ENCODE peak calls at places on chromosomes 2 and 18, in eight cellular contexts. M is RWPE2, T is psoas muscle, F is OCI-LY7, W is right lobe of liver, D is spleen, N is H9, L is IMR-90. H is an unnamed sample.

GRCh38 chr2:112603731-112604130 is 19.3 kb downstream of the CHCHD5 start:
- DNase-seq in F (no peak), T (no peak), W (no peak), L (no peak), M (no peak), N (no peak), D (no peak), H (no peak)

GRCh38 chr2:21317131-21317530 is 193.4 kb downstream of the TDRD15 start:
- DNase-seq in T (peak), N (peak), F (peak), L (peak), D (no peak), M (no peak), W (no peak), H (no peak)

GRCh38 chr2:11069566-11070185 is 85.6 kb upstream of the SLC66A3 start:
- DNase-seq in M (no peak), D (no peak), T (no peak), L (no peak), N (no peak), W (no peak), F (no peak), H (no peak)

GRCh38 chr18:2406544-2406943 is 164.8 kb downstream of the METTL4 start:
- DNase-seq in T (no peak), N (no peak), F (no peak), L (peak), M (no peak), D (no peak), W (no peak), H (no peak)

GRCh38 chr2:135987441-135987840 is 2.0 kb upstream of the DARS1 start:
- DNase-seq in T (no peak), N (no peak), M (no peak), F (no peak), W (no peak), L (no peak), D (no peak), H (no peak)

GRCh38 chr2:26469092-26469710 is 8.7 kb downstream of the OTOF start:
- DNase-seq in W (peak), D (peak), T (peak), L (peak), F (peak), M (no peak), N (peak), H (no peak)

GRCh38 chr2:41580806-41581205 is 467.0 kb upstream of the PKDCC start:
- DNase-seq in W (no peak), T (no peak), N (no peak), F (no peak), L (no peak), M (no peak), D (no peak), H (no peak)

GRCh38 chr2:158619496-158619895 is 162.7 kb downstream of the PKP4 start:
- DNase-seq in W (no peak), F (no peak), M (no peak), T (no peak), N (no peak), D (no peak), L (peak), H (no peak)

GRCh38 chr2:11583203-11583752 is 49.4 kb downstream of the GREB1 start:
- DNase-seq in W (no peak), T (peak), D (no peak), N (no peak), F (no peak), M (no peak), L (peak), H (no peak)

GRCh38 chr18:70673834-70674233 is 385.0 kb downstream of the SOCS6 start:
- DNase-seq in W (no peak), L (no peak), N (no peak), M (no peak), F (no peak), D (no peak), T (no peak), H (no peak)

GRCh38 chr2:85560812-85561279 is 447 bp downstream of the GGCX start:
- DNase-seq in N (no peak), W (no peak), L (no peak), M (no peak), T (no peak), F (no peak), D (no peak), H (no peak)

GRCh38 chr2:241673797-241674725 is 12.6 kb downstream of the DTYMK start:
- DNase-seq in D (no peak), F (no peak), W (no peak), L (no peak), N (peak), M (no peak), T (no peak), H (no peak)

GRCh38 chr2:234577191-234577590 is 80.3 kb upstream of the ARL4C start:
- DNase-seq in T (no peak), M (no peak), F (no peak), W (no peak), L (no peak), D (no peak), N (no peak), H (no peak)

GRCh38 chr2:113760400-113760799 is 4.0 kb upstream of the SLC35F5 start:
- DNase-seq in N (no peak), W (no peak), F (no peak), D (no peak), L (peak), T (no peak), M (no peak), H (no peak)

GRCh38 chr2:235594041-235594440 is 100.2 kb downstream of the AGAP1 start:
- DNase-seq in D (no peak), N (no peak), T (no peak), M (no peak), L (peak), F (peak), W (no peak), H (no peak)

GRCh38 chr2:31136732-31137131 is 1.5 kb downstream of the GALNT14 start:
- DNase-seq in D (no peak), W (no peak), F (peak), N (no peak), L (no peak), M (no peak), T (no peak), H (no peak)

GRCh38 chr18:77000527-77000926 is 132.1 kb downstream of the MBP start:
- DNase-seq in F (peak), T (peak), N (peak), D (peak), L (peak), M (no peak), W (peak), H (no peak)

GRCh38 chr2:149735237-149735958 is 147.8 kb upstream of the MMADHC start:
- DNase-seq in T (no peak), M (no peak), D (no peak), W (no peak), F (no peak), L (peak), N (no peak), H (no peak)

GRCh38 chr2:106972782-106973181 is 86.8 kb upstream of the ST6GAL2 start:
- DNase-seq in D (no peak), M (no peak), T (no peak), F (no peak), W (no peak), N (no peak), L (no peak), H (no peak)

GRCh38 chr2:200393191-200393590 is 86.7 kb downstream of the SPATS2L start:
- DNase-seq in L (no peak), F (no peak), M (no peak), T (no peak), N (no peak), W (no peak), D (no peak), H (no peak)

GRCh38 chr18:68417826-68418225 is 297.1 kb downstream of the TMX3 start:
- DNase-seq in M (no peak), T (no peak), W (no peak), N (no peak), L (peak), D (no peak), F (no peak), H (no peak)

GRCh38 chr2:102245266-102246151 is 58.7 kb downstream of the IL1RL2 start:
- DNase-seq in N (peak), T (peak), L (peak), F (no peak), D (no peak), W (no peak), M (no peak), H (no peak)

GRCh38 chr18:50642439-50642838 is 82.6 kb downstream of the MAPK4 start:
- DNase-seq in T (no peak), F (no peak), N (no peak), W (no peak), L (no peak), D (no peak), M (no peak), H (no peak)

GRCh38 chr18:50647792-50648191 is 87.9 kb downstream of the MAPK4 start:
- DNase-seq in N (no peak), T (no peak), M (no peak), L (no peak), D (no peak), F (no peak), W (no peak), H (no peak)

GRCh38 chr18:50647237-50647636 is 87.3 kb downstream of the MAPK4 start:
- DNase-seq in F (no peak), T (no peak), D (no peak), L (no peak), W (no peak), N (no peak), M (no peak), H (no peak)

GRCh38 chr18:50644146-50644545 is 84.3 kb downstream of the MAPK4 start:
- DNase-seq in M (no peak), N (no peak), L (no peak), D (no peak), T (no peak), F (no peak), W (no peak), H (no peak)

DNA sequence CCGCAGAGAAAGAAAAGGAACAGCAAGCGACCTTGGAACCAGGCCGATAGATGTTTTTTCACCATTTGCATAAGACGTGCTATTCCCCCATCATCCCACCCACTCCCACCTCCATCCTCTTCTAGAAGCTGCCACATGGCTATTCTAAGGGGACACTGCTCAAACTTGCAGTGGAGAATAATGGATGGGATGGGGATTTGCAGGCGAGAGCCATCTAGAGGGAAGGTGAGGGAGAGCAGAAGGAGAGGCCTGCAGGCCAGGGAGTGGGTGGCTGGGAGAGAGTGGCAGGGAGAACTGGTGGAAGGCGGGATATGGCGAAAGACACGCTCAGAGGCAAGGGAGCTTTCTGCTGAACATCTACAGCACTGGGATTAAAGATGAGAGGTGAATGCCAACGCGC is 84.9 kb downstream of the MAPK4 start:
- DNase-seq in N (peak), W (no peak), M (no peak), T (no peak), L (no peak), F (no peak), D (no peak), H (no peak)
- TF ChIP-seq CTCF in N (peak), W (peak), M (peak), T (no peak), L (no peak), F (peak), D (no peak), H (no peak)

GRCh38 chr2:9207641-9208301 is 1.2 kb downstream of the ASAP2 start:
- DNase-seq in D (peak), F (no peak), M (no peak), T (no peak), L (no peak), W (no peak), N (peak), H (peak)

GRCh38 chr2:9212010-9212638 is 5.5 kb downstream of the ASAP2 start:
- DNase-seq in T (no peak), W (no peak), L (no peak), F (no peak), N (no peak), D (peak), M (no peak), H (no peak)

GRCh38 chr2:9211496-9211895 is 4.9 kb downstream of the ASAP2 start:
- DNase-seq in M (no peak), W (no peak), T (no peak), F (no peak), N (no peak), L (no peak), D (peak), H (peak)

GRCh38 chr2:9212661-9213411 is 6.2 kb downstream of the ASAP2 start:
- DNase-seq in T (no peak), W (no peak), N (no peak), L (no peak), M (no peak), D (peak), F (no peak), H (no peak)

GRCh38 chr2:9210030-9210429 is 3.4 kb downstream of the ASAP2 start:
- DNase-seq in L (no peak), D (no peak), M (no peak), N (no peak), W (no peak), F (no peak), T (no peak), H (peak)
- H3K27ac ChIP-seq in L (no peak), D (no peak), M (peak), N (no peak), W (no peak), F (no peak), T (no peak), H (peak)

GRCh38 chr2:96549967-96550786 is 13.6 kb downstream of the ARID5A start:
- DNase-seq in L (no peak), D (peak), N (peak), M (no peak), F (peak), T (peak), W (peak), H (no peak)
- TF ChIP-seq CTCF in L (peak), D (no peak), N (peak), M (peak), F (peak), T (peak), W (peak), H (peak)

GRCh38 chr2:23594079-23594494 is 209.1 kb downstream of the KLHL29 start:
- DNase-seq in M (peak), L (no peak), F (no peak), D (peak), N (no peak), W (no peak), T (no peak), H (peak)

GRCh38 chr2:23593396-23594078 is 208.6 kb downstream of the KLHL29 start:
- DNase-seq in T (no peak), D (peak), L (no peak), F (no peak), M (peak), N (no peak), W (no peak), H (no peak)

GRCh38 chr2:23596316-23596885 is 211.4 kb downstream of the KLHL29 start:
- DNase-seq in T (peak), F (no peak), D (no peak), M (peak), N (no peak), W (no peak), L (peak), H (no peak)

GRCh38 chr2:23595601-23596251 is 210.7 kb downstream of the KLHL29 start:
- DNase-seq in F (no peak), W (no peak), L (peak), N (no peak), D (peak), M (peak), T (peak), H (peak)

GRCh38 chr2:23595021-23595420 is 210.0 kb downstream of the KLHL29 start:
- DNase-seq in N (no peak), L (no peak), M (peak), D (peak), F (no peak), T (no peak), W (no peak), H (no peak)
- H3K27ac ChIP-seq in N (no peak), L (no peak), M (no peak), D (no peak), F (no peak), T (peak), W (no peak), H (no peak)

GRCh38 chr2:128374711-128375413 is 56.2 kb upstream of the HS6ST1 start:
- DNase-seq in L (no peak), N (no peak), F (no peak), M (no peak), D (peak), W (peak), T (no peak), H (peak)

GRCh38 chr2:128375454-128375853 is 56.8 kb upstream of the HS6ST1 start:
- DNase-seq in F (no peak), L (no peak), M (no peak), D (peak), T (no peak), N (no peak), W (peak), H (no peak)

GRCh38 chr2:128372621-128373341 is 54.1 kb upstream of the HS6ST1 start:
- DNase-seq in W (peak), L (no peak), N (no peak), D (peak), F (no peak), T (no peak), M (no peak), H (no peak)

GRCh38 chr2:128373346-128374000 is 54.8 kb upstream of the HS6ST1 start:
- DNase-seq in W (no peak), N (no peak), D (no peak), T (no peak), M (no peak), L (no peak), F (no peak), H (no peak)

GRCh38 chr2:128374001-128374710 is 55.5 kb upstream of the HS6ST1 start:
- DNase-seq in D (peak), N (no peak), T (no peak), L (peak), W (peak), F (no peak), M (peak), H (no peak)
- TF ChIP-seq CTCF in D (no peak), N (no peak), T (no peak), L (no peak), W (no peak), F (no peak), M (no peak), H (no peak)

GRCh38 chr2:174957049-174957448 is 48.1 kb downstream of the CHN1 start:
- DNase-seq in T (no peak), D (no peak), N (no peak), F (no peak), M (no peak), L (no peak), W (no peak), H (no peak)

GRCh38 chr2:174952607-174953006 is 52.6 kb downstream of the CHN1 start:
- DNase-seq in M (no peak), D (no peak), F (no peak), W (no peak), N (no peak), L (peak), T (no peak), H (no peak)

GRCh38 chr2:174949988-174950687 is 55.0 kb downstream of the CHN1 start:
- DNase-seq in W (no peak), D (no peak), N (no peak), L (no peak), T (no peak), M (no peak), F (no peak), H (no peak)

GRCh38 chr2:174951746-174952145 is 53.4 kb downstream of the CHN1 start:
- DNase-seq in M (no peak), W (no peak), L (peak), F (no peak), D (no peak), N (no peak), T (no peak), H (no peak)
- H3K27ac ChIP-seq in M (no peak), W (no peak), L (peak), F (no peak), D (no peak), N (no peak), T (no peak), H (no peak)

GRCh38 chr2:63163231-63163845 is 112.7 kb downstream of the OTX1 start:
- DNase-seq in W (no peak), F (no peak), M (no peak), L (no peak), N (no peak), T (no peak), D (no peak), H (no peak)
- TF ChIP-seq CTCF in W (no peak), F (peak), M (no peak), L (no peak), N (no peak), T (no peak), D (no peak), H (no peak)